ENCODE peak calls at places on chromosomes 2 and 18, in six cellular contexts. A, X, C, S, E and H are unnamed samples.

GRCh38 chr18:23377669-23378469 is 75.2 kb upstream of the RIOK3 start:
- DNase-seq in S (no peak), A (no peak), C (peak; percentile 54), X (no peak), E (no peak), H (no peak)

GRCh38 chr2:86621290-86621943 is 2.2 kb downstream of the RNF103 start:
- DNase-seq in E (no peak), A (no peak), S (no peak), C (no peak), X (no peak), H (no peak)

GRCh38 chr2:185347445-185347844 is 391.2 kb upstream of the FSIP2 start:
- DNase-seq in E (peak; percentile 2), A (no peak), C (no peak), X (no peak), S (no peak), H (no peak)

GRCh38 chr2:71453404-71454220 is at the start of gene DYSF:
- DNase-seq in X (peak; percentile 77), C (no peak), A (peak; percentile 89), E (peak; percentile 88), S (peak; percentile 59), H (peak; percentile 88)

GRCh38 chr2:135882415-135882814 is 6.2 kb upstream of the MCM6 start:
- DNase-seq in S (no peak), C (no peak), E (no peak), A (no peak), X (no peak), H (no peak)

GRCh38 chr2:224025874-224026273 is 13.2 kb downstream of the SERPINE2 start:
- DNase-seq in S (no peak), E (no peak), X (no peak), C (no peak), A (no peak), H (no peak)

GRCh38 chr18:22455425-22456150 is 37.9 kb upstream of the CTAGE1 start:
- DNase-seq in A (no peak), S (no peak), E (no peak), X (no peak), C (no peak), H (no peak)

GRCh38 chr18:42131044-42131939 is 176.3 kb downstream of the PIK3C3 start:
- DNase-seq in X (no peak), E (no peak), A (no peak), C (no peak), S (no peak), H (no peak)

GRCh38 chr2:176457486-176457885 is 188.2 kb downstream of the MTX2 start:
- DNase-seq in C (no peak), A (no peak), S (no peak), E (no peak), X (no peak), H (no peak)

GRCh38 chr2:102678442-102678841 is 59.1 kb downstream of the SLC9A2 start:
- DNase-seq in S (no peak), C (no peak), E (no peak), X (no peak), A (no peak), H (no peak)

GRCh38 chr2:10423400-10423774 is 24.7 kb downstream of the ODC1 start:
- DNase-seq in C (no peak), A (no peak), E (no peak), X (no peak), S (no peak), H (no peak)

GRCh38 chr2:246489-247145 is 17.2 kb downstream of the SH3YL1 start:
- DNase-seq in E (no peak), C (peak; percentile 47), X (no peak), A (no peak), S (no peak), H (peak; percentile 58)

GRCh38 chr2:215653344-215654015 is 217.6 kb upstream of the FN1 start:
- DNase-seq in S (no peak), E (no peak), A (no peak), C (peak; percentile 8), X (no peak), H (no peak)

GRCh38 chr2:20153131-20153851 is 71.6 kb downstream of the SDC1 start:
- DNase-seq in A (no peak), C (no peak), S (no peak), E (no peak), X (no peak), H (no peak)

GRCh38 chr2:237073552-237073951 is 12.1 kb upstream of the COPS8 start:
- DNase-seq in E (no peak), C (peak; percentile 82), A (no peak), S (no peak), X (no peak), H (no peak)

GRCh38 chr2:33216508-33217182 is 259.8 kb upstream of the RASGRP3 start:
- DNase-seq in A (peak; percentile 82), C (no peak), S (no peak), X (no peak), E (no peak), H (no peak)

GRCh38 chr2:111142101-111142500 is 21.4 kb downstream of the BCL2L11 start:
- DNase-seq in S (no peak), A (no peak), X (no peak), C (no peak), E (no peak), H (no peak)

GRCh38 chr2:75703617-75704016 is 7.1 kb downstream of the GCFC2 start:
- DNase-seq in C (no peak), S (no peak), A (no peak), E (no peak), X (no peak), H (no peak)

GRCh38 chr2:17594533-17595391 is 54.3 kb downstream of the VSNL1 start:
- DNase-seq in A (no peak), C (no peak), S (no peak), X (no peak), E (no peak), H (no peak)

GRCh38 chr2:233062447-233062842 is 2.3 kb downstream of the INPP5D start:
- DNase-seq in C (no peak), S (no peak), E (no peak), A (peak; percentile 37), X (no peak), H (no peak)
- H3K4me3 ChIP-seq in C (no peak overlapping the region), S (no peak overlapping the region), E (peak overlapping the region; percentile 47), A (peak overlapping the region; percentile 39), X (peak overlapping the region; percentile 61), H (no peak overlapping the region)

DNA sequence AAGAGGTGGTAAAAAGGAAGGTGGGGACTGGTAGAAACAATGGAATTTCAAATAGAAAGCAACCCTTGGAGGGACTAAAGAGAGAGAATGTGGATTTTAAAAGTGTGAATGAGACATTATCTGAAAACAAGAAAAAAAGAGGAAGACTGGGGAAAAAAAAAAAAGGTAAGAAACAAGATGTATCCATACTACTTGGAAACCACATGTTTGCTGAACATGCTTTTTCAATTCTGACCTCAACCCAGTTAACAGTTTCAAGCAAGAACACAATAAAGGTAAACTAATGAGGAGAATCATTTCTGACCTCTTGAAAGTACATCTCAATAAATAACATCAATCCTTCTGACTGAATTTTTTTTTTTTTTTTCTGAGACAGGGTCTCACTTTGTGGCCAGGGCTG is 2.6 kb downstream of the FARSB start:
- DNase-seq in X (no peak), E (no peak), S (no peak), A (no peak), C (no peak), H (no peak)
- H3K27ac ChIP-seq in X (no peak overlapping the region), E (no peak overlapping the region), S (no peak overlapping the region), A (no peak overlapping the region), C (no peak overlapping the region), H (no peak overlapping the region)

GRCh38 chr18:68568364-68568763 is 146.5 kb downstream of the TMX3 start:
- DNase-seq in X (no peak), C (no peak), A (no peak), E (no peak), S (no peak), H (no peak)

GRCh38 chr18:68560128-68560527 is 154.8 kb downstream of the TMX3 start:
- DNase-seq in C (no peak), S (no peak), A (no peak), X (no peak), E (no peak), H (no peak)

GRCh38 chr18:68564348-68564747 is 150.6 kb downstream of the TMX3 start:
- DNase-seq in C (no peak), E (no peak), S (no peak), X (no peak), A (no peak), H (peak; percentile 5)

GRCh38 chr18:68566991-68567390 is 147.9 kb downstream of the TMX3 start:
- DNase-seq in X (no peak), A (no peak), E (no peak), C (no peak), S (no peak), H (no peak)

DNA sequence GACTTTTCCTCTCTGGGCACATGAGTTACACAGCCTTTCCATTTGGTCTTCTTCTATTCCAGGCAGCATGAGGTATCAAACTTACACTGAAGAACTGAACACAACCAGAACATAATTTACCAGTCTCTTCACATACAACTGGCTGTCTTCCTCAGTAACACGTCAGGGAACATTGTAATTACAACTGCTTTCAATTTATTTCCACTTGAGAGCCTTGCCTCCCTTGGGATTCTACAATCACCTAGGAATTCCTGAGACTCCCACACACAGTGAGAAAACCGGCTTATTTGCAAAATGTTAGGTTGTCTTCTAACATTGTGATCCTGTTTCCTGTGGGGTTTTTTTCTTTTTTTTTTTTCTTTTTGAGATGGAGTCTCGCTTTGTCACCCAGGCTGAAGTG is 149.9 kb downstream of the TMX3 start:
- DNase-seq in C (no peak), A (no peak), E (no peak), S (no peak), X (no peak), H (no peak)
- H3K27me3 ChIP-seq in C (no peaks in the 10 kb centered on the region), A (no peaks in the 10 kb centered on the region), E (no peaks in the 10 kb centered on the region), S (no peaks in the 10 kb centered on the region), X (no peaks in the 10 kb centered on the region), H (no peaks in the 10 kb centered on the region)

GRCh38 chr2:232876071-232876977 is 6.3 kb downstream of the SNORC start:
- DNase-seq in E (peak; percentile 87), C (no peak), A (peak; percentile 78), X (peak; percentile 60), S (peak; percentile 24), H (peak; percentile 70)

GRCh38 chr2:232874677-232875223 is 4.7 kb downstream of the SNORC start:
- DNase-seq in C (no peak), A (no peak), S (no peak), X (peak; percentile 42), E (no peak), H (no peak)

GRCh38 chr2:232873909-232874641 is 4.0 kb downstream of the SNORC start:
- DNase-seq in A (no peak), C (no peak), S (no peak), E (no peak), X (no peak), H (no peak)

GRCh38 chr2:232876978-232877441 is 6.9 kb downstream of the SNORC start:
- DNase-seq in C (no peak), S (no peak), A (peak; percentile 59), E (no peak), X (peak; percentile 60), H (no peak)

DNA sequence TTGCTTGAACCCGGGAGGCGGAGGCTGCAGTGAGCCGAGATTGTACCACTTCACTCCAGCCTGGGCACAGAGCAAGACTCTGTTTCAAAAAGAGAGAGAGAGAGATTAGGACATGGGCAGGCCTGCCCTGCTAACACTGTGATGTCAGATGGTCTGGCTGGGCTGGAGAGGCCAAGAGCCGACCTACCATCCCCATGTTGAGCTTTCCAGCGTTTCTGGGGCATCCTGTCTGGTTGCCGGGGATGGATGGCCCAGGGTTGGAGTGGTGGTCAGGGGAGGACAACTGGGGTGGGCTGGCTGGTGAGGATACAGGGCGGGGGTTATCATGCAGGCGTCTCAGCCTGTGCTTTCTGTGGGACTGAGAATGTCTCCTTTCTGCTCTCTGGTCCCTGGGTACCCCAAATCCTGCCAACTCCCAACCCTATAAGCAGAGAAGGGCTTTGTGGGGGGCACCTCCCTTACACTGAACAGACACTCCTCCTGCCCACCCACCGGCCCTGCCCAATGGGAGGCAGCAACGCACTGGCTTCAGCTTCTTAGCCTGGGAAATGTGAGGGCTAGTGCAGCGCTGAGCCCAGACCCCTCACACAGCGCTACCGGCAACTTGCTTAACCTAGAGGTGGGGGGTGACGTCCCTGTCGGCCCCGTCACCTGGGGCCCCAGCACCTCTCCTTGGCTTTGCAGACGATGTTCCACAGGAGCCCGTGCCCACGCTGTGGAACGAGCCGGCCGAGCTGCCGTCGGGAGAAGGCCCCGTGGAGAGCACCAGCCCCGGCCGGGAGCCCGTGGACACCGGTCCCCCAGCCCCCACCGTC is 5.4 kb downstream of the SNORC start:
- DNase-seq in X (peak; percentile 60), E (peak; percentile 78), C (no peak), A (no peak), S (no peak), H (peak; percentile 57)
- H3K4me3 ChIP-seq in X (peak overlapping the region; percentile 38), E (peak overlapping the region; percentile 45), C (no peak overlapping the region), A (peak overlapping the region; percentile 62), S (peak overlapping the region; percentile 66), H (peak overlapping the region; percentile 63)